ENCODE peak calls at places on chromosomes 5 and 9, in seven cellular contexts. W is HFFc6, D is keratinocyte, P is AG04449, G is endothelial cell of umbilical vein, H is PC-3, F is GM13977. T is an unnamed sample.

GRCh38 chr5:137887831-137888230 is 1.4 kb upstream of the PKD2L2 start:
- DNase-seq in H (no peak), F (no peak), P (no peak), W (no peak), G (no peak), D (no peak), T (no peak)

GRCh38 chr9:76756273-76756650 is 8.0 kb upstream of the PCA3 start:
- DNase-seq in P (no peak), H (peak), F (no peak), W (peak), D (no peak), G (no peak), T (no peak)

GRCh38 chr5:60540855-60541805 is 158.8 kb downstream of the DEPDC1B start:
- DNase-seq in W (no peak), D (no peak), G (no peak), F (peak), H (no peak), P (no peak), T (peak)

GRCh38 chr5:166338801-166339200 is 1952.6 kb upstream of the WWC1 start:
- DNase-seq in D (no peak), F (no peak), P (no peak), W (no peak), G (no peak), H (no peak), T (no peak)

GRCh38 chr9:109816490-109816889 is 36.5 kb downstream of the PALM2AKAP2 start:
- DNase-seq in F (no peak), G (peak), D (peak), W (peak), H (peak), P (peak), T (peak)

GRCh38 chr5:71757590-71758543 is 38.8 kb downstream of the CARTPT start:
- DNase-seq in H (peak), P (peak), G (peak), D (no peak), F (peak), W (peak), T (peak)

GRCh38 chr5:84239509-84239908 is 145.2 kb downstream of the EDIL3 start:
- DNase-seq in W (no peak), P (no peak), H (peak), F (no peak), D (no peak), G (no peak), T (peak)

GRCh38 chr5:116025831-116026230 is 6.4 kb upstream of the ARL14EPL start:
- DNase-seq in W (no peak), F (no peak), P (no peak), D (no peak), G (no peak), H (no peak), T (no peak)

GRCh38 chr5:149724130-149724850 is 5.8 kb upstream of the PPARGC1B start:
- DNase-seq in F (peak), P (no peak), G (no peak), H (no peak), D (no peak), W (no peak), T (no peak)

GRCh38 chr9:121098567-121099198 is 23.9 kb downstream of the CNTRL start:
- DNase-seq in G (no peak), F (no peak), D (no peak), P (no peak), H (no peak), W (no peak), T (no peak)

GRCh38 chr5:67502951-67503350 is 306.4 kb upstream of the CD180 start:
- DNase-seq in W (no peak), D (no peak), F (no peak), G (no peak), P (no peak), H (no peak), T (no peak)

GRCh38 chr5:42779083-42779482 is 22.5 kb downstream of the CCDC152 start:
- DNase-seq in P (no peak), W (no peak), H (no peak), G (no peak), D (no peak), F (no peak), T (no peak)

GRCh38 chr5:95822408-95823240 is at the start of gene GLRX:
- DNase-seq in G (peak), F (peak), H (peak), W (peak), D (peak), P (peak), T (peak)

GRCh38 chr9:18493361-18494015 is 19.5 kb downstream of the ADAMTSL1 start:
- DNase-seq in D (peak), H (peak), G (peak), F (no peak), W (peak), P (no peak), T (no peak)

GRCh38 chr9:98083566-98084135 is 27.1 kb downstream of the NANS start:
- DNase-seq in H (no peak), D (no peak), W (no peak), P (no peak), G (no peak), F (no peak), T (no peak)

GRCh38 chr9:134379774-134380431 is 53.6 kb downstream of the RXRA start:
- DNase-seq in P (no peak), G (no peak), H (peak), D (no peak), W (no peak), F (no peak), T (no peak)

GRCh38 chr5:155459889-155460500 is 446.4 kb downstream of the KIF4B start:
- DNase-seq in D (no peak), P (no peak), W (no peak), F (no peak), G (no peak), H (no peak), T (no peak)

GRCh38 chr9:84343111-84343521 is 2.6 kb upstream of the SLC28A3 start:
- DNase-seq in H (no peak), D (no peak), P (peak), W (peak), F (no peak), G (no peak), T (no peak)

GRCh38 chr9:6680797-6681146 is 35.2 kb upstream of the GLDC start:
- DNase-seq in D (no peak), W (no peak), P (no peak), F (peak), G (no peak), H (peak), T (no peak)

GRCh38 chr9:6226696-6227095 is 11.1 kb downstream of the IL33 start:
- DNase-seq in D (peak), P (no peak), G (peak), F (no peak), W (no peak), H (peak), T (no peak)

GRCh38 chr9:126155756-126156664 is 170.6 kb upstream of the MVB12B start:
- DNase-seq in G (no peak), F (no peak), H (no peak), W (no peak), P (no peak), D (no peak), T (no peak)

GRCh38 chr5:65480306-65480865 is 1.3 kb downstream of the ADAMTS6 start:
- DNase-seq in G (peak), W (peak), H (peak), F (no peak), P (no peak), D (no peak), T (peak)

GRCh38 chr5:56848206-56848605 is 32.9 kb downstream of the MAP3K1 start:
- DNase-seq in P (no peak), W (no peak), D (no peak), G (peak), F (no peak), H (no peak), T (no peak)

GRCh38 chr5:76546497-76547102 is 76.6 kb downstream of the F2RL2 start:
- DNase-seq in D (no peak), G (no peak), P (no peak), H (no peak), W (no peak), F (no peak), T (no peak)

GRCh38 chr5:123916331-123917121 is 404.5 kb downstream of the CSNK1G3 start:
- DNase-seq in H (peak), W (peak), G (peak), D (peak), P (peak), F (no peak), T (peak)

GRCh38 chr5:41270423-41271251 is 57.3 kb upstream of the C6 start:
- DNase-seq in F (peak), P (no peak), G (peak), H (peak), D (no peak), W (peak), T (peak)

GRCh38 chr9:129887210-129888084 is 52.2 kb downstream of the USP20 start:
- DNase-seq in W (peak), H (no peak), G (peak), D (no peak), P (no peak), F (no peak), T (no peak)

DNA sequence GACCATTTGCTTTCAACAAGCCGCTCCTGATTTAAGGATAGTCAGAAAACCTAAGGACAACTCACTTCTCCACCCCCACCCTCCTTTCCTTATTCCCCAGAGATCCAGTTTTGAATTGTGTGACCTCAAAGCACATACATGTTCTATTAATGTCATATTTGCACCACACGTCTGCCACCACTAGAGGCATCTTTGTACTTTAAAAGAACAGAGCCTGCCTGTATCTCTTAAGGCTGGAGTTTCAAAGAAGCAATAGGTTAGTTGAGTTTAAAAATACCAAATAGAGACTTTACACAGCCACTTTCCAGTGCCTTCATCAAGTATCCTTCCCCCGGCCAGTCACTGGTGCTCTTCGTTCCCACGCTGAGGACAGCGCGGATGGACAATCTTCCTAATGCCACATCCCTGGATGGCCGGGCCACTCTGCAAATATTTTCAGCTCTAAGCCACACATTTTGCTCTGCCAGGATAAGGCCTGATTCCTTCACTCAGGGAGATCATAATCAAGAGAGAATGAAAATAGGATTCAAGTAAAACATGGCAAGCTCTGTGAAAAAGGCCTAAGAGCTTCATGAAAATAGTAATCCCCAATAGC is 146.3 kb downstream of the SNCAIP start:
- DNase-seq in D (no peak), H (peak), G (peak), P (no peak), F (peak), W (no peak), T (no peak)
- TF ChIP-seq CTCF in D (peak), H (peak), G (peak), P (peak), F (peak), W (peak), T (peak)

GRCh38 chr5:1737790-1738405 is 61.7 kb downstream of the MRPL36 start:
- DNase-seq in D (peak), P (no peak), F (peak), H (peak), W (peak), G (peak), T (no peak)
- TF ChIP-seq CTCF in D (peak), P (peak), F (peak), H (peak), W (peak), G (peak), T (peak)

DNA sequence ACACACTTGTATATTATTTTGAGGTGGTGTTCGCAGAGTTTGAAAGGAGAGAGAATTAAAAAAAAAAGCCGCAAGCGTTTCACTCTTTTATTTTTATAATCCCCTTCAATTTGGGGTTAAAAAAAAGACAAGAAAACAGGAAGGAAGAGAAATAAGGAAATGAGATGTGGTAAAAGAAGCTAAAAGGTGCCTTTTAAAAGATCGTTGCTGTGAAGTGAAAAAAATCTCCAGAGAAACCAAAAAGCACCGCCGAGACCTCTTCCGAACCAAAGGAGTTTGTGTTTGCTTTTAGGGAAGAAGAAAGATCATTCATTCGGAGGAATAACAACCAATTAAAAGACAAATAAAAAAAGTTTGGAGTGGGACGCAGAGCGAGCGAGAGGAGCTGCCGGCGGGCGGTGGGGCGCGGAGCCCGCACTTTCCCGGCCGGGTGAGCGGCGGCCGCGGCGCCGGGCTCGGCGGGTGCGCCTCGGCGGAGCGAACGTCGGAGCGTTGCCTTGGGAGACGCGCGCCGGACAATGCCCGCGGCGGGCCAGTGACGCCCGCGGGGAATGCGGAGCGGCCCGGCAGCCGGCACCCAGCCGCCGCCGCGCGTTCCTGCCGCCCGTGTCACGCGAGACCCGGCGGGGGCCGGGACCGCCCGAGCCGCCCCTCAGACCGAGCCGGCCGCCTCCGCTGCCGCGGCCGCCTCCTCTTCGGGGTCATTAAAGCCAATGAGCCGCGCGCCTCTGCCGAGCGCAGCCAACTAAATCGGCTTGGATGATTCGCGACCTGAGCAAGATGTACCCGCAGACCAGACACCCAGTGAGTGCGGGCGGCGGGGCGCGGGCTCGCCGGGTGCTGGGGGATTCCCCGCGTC is 496 bp downstream of the TLE4 start:
- DNase-seq in D (no peak), P (no peak), F (no peak), W (peak), H (peak), G (peak), T (no peak)
- TF ChIP-seq CTCF in D (no peak), P (no peak), F (no peak), W (no peak), H (no peak), G (no peak), T (no peak)

GRCh38 chr5:171845857-171846785 is 60.5 kb downstream of the SMIM23 start:
- DNase-seq in W (peak), F (no peak), G (no peak), D (no peak), H (peak), P (no peak), T (no peak)
- TF ChIP-seq CTCF in W (peak), F (no peak), G (no peak), D (peak), H (peak), P (no peak), T (peak)

GRCh38 chr5:177335701-177336065 is 15.8 kb downstream of the LMAN2 start:
- DNase-seq in H (no peak), W (no peak), F (no peak), D (no peak), G (no peak), P (no peak), T (no peak)

GRCh38 chr5:177334155-177334551 is 17.3 kb downstream of the LMAN2 start:
- DNase-seq in P (no peak), H (no peak), D (no peak), F (no peak), G (no peak), W (no peak), T (no peak)

GRCh38 chr5:177335043-177335700 is 16.3 kb downstream of the LMAN2 start:
- DNase-seq in H (no peak), G (no peak), W (no peak), P (no peak), F (no peak), D (no peak), T (no peak)

GRCh38 chr5:177336603-177337494 is 14.6 kb downstream of the LMAN2 start:
- DNase-seq in H (no peak), P (no peak), F (no peak), W (no peak), D (no peak), G (no peak), T (no peak)

DNA sequence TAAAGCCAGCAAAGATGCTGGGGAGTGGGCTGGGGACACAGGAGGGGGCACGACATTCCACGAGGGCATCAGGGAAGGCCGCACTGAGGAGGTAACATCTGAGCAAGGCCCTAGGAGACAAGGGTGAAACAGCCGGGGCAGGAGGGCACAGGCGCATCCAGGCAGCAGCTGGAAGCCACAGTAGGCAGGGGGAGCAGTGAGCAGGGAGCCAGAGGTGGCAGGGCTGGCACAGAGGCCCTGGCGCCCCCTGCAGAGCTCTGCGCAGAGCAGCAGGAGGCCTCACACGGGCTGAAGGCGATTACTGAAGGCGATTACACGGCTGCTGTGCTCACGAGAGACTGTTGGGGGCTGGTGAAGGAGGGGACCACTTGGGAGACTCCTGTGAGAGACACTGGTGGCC is 15.4 kb downstream of the LMAN2 start:
- DNase-seq in F (no peak), G (peak), H (peak), W (no peak), D (no peak), P (no peak), T (no peak)
- TF ChIP-seq CTCF in F (peak), G (peak), H (peak), W (peak), D (peak), P (peak), T (peak)

GRCh38 chr9:91740713-91741112 is 209.3 kb downstream of the ROR2 start:
- DNase-seq in P (peak), H (peak), F (no peak), W (no peak), G (no peak), D (no peak), T (no peak)
- TF ChIP-seq CTCF in P (peak), H (no peak), F (no peak), W (no peak), G (no peak), D (peak), T (peak)

GRCh38 chr5:81353189-81353588 is 40.7 kb downstream of the ACOT12 start:
- DNase-seq in F (no peak), H (no peak), P (no peak), D (no peak), G (no peak), W (no peak), T (no peak)

GRCh38 chr5:81345411-81346003 is 44.1 kb downstream of the ZCCHC9 start:
- DNase-seq in F (no peak), W (no peak), P (no peak), H (no peak), G (no peak), D (no peak), T (no peak)

GRCh38 chr5:81350507-81350906 is 43.4 kb downstream of the ACOT12 start:
- DNase-seq in W (no peak), F (no peak), D (no peak), P (no peak), G (no peak), H (no peak), T (no peak)

GRCh38 chr5:81344736-81345135 is 43.3 kb downstream of the ZCCHC9 start:
- DNase-seq in H (no peak), F (no peak), G (no peak), W (no peak), D (no peak), P (no peak), T (no peak)

DNA sequence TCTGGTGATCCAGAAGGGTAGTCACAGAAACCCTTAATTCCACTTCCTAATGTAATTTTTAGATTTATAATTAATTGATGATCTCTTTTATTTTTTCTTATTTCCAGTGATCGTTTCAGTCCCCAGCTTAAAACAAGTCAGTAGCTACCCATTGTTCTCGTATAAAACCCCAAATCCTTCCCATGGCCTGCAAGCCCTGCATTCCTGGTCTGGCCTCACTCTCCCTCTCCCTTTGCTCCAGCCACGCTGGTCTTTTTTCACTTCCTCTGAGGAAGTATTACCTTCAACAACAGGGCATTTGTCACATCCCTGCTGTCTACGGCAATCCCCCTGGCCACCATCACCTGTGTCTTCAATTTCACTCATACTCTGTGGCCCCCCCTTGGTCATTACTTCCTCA is 44.8 kb downstream of the ACOT12 start:
- DNase-seq in P (no peak), F (no peak), W (no peak), D (no peak), G (no peak), H (no peak), T (no peak)
- TF ChIP-seq CTCF in P (no peak), F (no peak), W (no peak), D (no peak), G (no peak), H (no peak), T (no peak)

DNA sequence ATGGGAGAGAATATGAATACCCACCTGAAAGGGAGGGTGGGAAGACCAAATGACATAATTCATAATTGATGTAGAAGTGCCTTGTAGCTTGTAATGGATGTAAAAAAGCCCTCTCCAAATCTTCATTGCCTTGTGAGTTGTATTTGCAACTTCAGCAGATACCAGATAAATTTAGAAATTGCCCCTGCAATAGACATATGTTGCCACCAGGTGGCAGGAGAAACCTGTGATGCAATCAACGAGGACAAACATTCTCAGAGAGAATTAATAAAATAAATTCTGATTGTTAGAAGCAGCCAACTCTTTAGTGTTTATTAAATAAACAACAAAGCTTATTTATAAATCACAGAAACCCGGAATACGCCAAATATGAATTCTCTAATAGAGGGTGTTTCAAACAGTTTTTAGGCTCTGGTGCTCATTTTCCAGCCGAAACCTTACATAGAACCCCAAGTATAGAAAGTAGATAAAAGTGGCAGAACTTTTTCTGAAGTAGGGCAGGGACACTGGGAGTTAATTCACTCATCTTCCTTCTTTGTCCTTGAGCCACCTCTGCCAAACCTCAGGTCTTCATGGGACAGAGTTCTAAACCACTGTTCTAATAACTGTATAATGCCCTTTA is 147.8 kb downstream of the TMEM38B start:
- DNase-seq in G (peak), P (peak), H (peak), D (no peak), W (peak), F (peak), T (peak)
- TF ChIP-seq CTCF in G (peak), P (peak), H (peak), D (peak), W (peak), F (peak), T (peak)

GRCh38 chr5:134555223-134555790 is 29.8 kb downstream of the JADE2 start:
- DNase-seq in W (no peak), P (no peak), F (no peak), G (peak), D (no peak), H (no peak), T (no peak)
- TF ChIP-seq CTCF in W (no peak), P (no peak), F (no peak), G (no peak), D (no peak), H (no peak), T (no peak)

GRCh38 chr9:20526500-20527319 is 95.6 kb downstream of the MLLT3 start:
- DNase-seq in P (no peak), G (no peak), H (no peak), F (no peak), W (peak), D (no peak), T (no peak)
- TF ChIP-seq CTCF in P (peak), G (no peak), H (no peak), F (no peak), W (peak), D (no peak), T (no peak)